ENCODE peak calls at places on chromosomes 11 and 22, in four cellular contexts. P is suprapubic skin, F is GM12865, O is GM23338. J is an unnamed sample.

GRCh38 chr11:13249992-13250391 is 27.6 kb upstream of the BMAL1 start:
- DNase-seq in P (no peak), F (peak; percentile 16), O (peak; percentile 45), J (peak; percentile 20)

GRCh38 chr11:110071197-110071596 is 22.0 kb upstream of the ZC3H12C start:
- DNase-seq in P (no peak), F (no peak), O (no peak), J (no peak)

GRCh38 chr11:122711831-122712378 is 56.4 kb downstream of the UBASH3B start:
- DNase-seq in P (no peak), F (no peak), O (no peak), J (peak; percentile 57)

GRCh38 chr11:34234086-34234740 is 123.6 kb downstream of the ABTB2 start:
- DNase-seq in P (no peak), F (peak; percentile 92), O (peak; percentile 87), J (peak; percentile 75)

GRCh38 chr11:34948721-34949120 is 32.3 kb downstream of the PDHX start:
- DNase-seq in P (no peak), F (no peak), O (no peak), J (peak; percentile 53)

GRCh38 chr11:28107331-28107725 is 628 bp downstream of the KIF18A start:
- DNase-seq in P (no peak), F (peak; percentile 44), O (peak; percentile 23), J (no peak)

GRCh38 chr11:63840356-63841060 is 1.6 kb downstream of the MARK2 start:
- DNase-seq in P (no peak), F (peak; percentile 46), O (no peak), J (no peak)

GRCh38 chr11:38411149-38411548 is 1813.1 kb upstream of the RAG2 start:
- DNase-seq in P (no peak), F (no peak), O (peak; percentile 8), J (no peak)

GRCh38 chr11:86719781-86720463 is 47.5 kb upstream of the ME3 start:
- DNase-seq in P (no peak), F (no peak), O (no peak), J (peak; percentile 85)

GRCh38 chr11:59174664-59175033 is 2.7 kb downstream of the DTX4 start:
- DNase-seq in P (no peak), F (peak; percentile 35), O (no peak), J (peak; percentile 14)

GRCh38 chr11:12862761-12863469 is 146.2 kb upstream of the RASSF10 start:
- DNase-seq in P (no peak), F (no peak), O (peak; percentile 92), J (peak; percentile 91)

GRCh38 chr11:34358258-34358665 is 452 bp upstream of the ABTB2 start:
- DNase-seq in P (no peak), F (no peak), O (peak; percentile 75), J (peak; percentile 70)

GRCh38 chr11:35099278-35100018 is 39.5 kb upstream of the CD44 start:
- DNase-seq in P (no peak), F (no peak), O (no peak), J (peak; percentile 80)

GRCh38 chr11:35610636-35611035 is 7.6 kb upstream of the FJX1 start:
- DNase-seq in P (no peak), F (no peak), O (no peak), J (no peak)

GRCh38 chr22:38030311-38031133 is 26.7 kb upstream of the PICK1 start:
- DNase-seq in P (no peak), F (no peak), O (peak; percentile 41), J (no peak)

GRCh38 chr11:65870706-65871681 is 1.6 kb downstream of the EFEMP2 start:
- DNase-seq in P (no peak), F (no peak), O (no peak), J (no peak)

GRCh38 chr11:104106136-104106754 is 57.7 kb downstream of the PDGFD start:
- DNase-seq in P (no peak), F (no peak), O (no peak), J (peak; percentile 21)

GRCh38 chr11:2380396-2380795 is 3.3 kb downstream of the CD81 start:
- DNase-seq in P (no peak), F (no peak), O (no peak), J (no peak)

GRCh38 chr11:2379471-2380174 is 2.5 kb downstream of the CD81 start:
- DNase-seq in P (no peak), F (no peak), O (no peak), J (no peak)

GRCh38 chr11:2381494-2382128 is 4.5 kb downstream of the CD81 start:
- DNase-seq in P (no peak), F (no peak), O (no peak), J (no peak)

GRCh38 chr11:2382129-2382517 is 5.0 kb downstream of the CD81 start:
- DNase-seq in P (no peak), F (no peak), O (no peak), J (no peak)

GRCh38 chr11:2380807-2381350 is 3.8 kb downstream of the CD81 start:
- DNase-seq in P (peak; percentile 87), F (peak; percentile 86), O (no peak), J (peak; percentile 63)
- H3K4me3 ChIP-seq in P (peak overlapping the region; percentile 99), F (peak overlapping the region; percentile 95), O (no peak overlapping the region), J (peak overlapping the region; percentile 12)

GRCh38 chr11:80846979-80847378 is 1406.1 kb upstream of the TENM4 start:
- DNase-seq in P (no peak), F (peak; percentile 78), O (no peak), J (peak; percentile 10)

GRCh38 chr11:80846442-80846841 is 1405.6 kb upstream of the TENM4 start:
- DNase-seq in P (no peak), F (no peak), O (no peak), J (no peak)

GRCh38 chr11:80841716-80842115 is 1400.9 kb upstream of the TENM4 start:
- DNase-seq in P (no peak), F (no peak), O (no peak), J (peak; percentile 66)

GRCh38 chr11:80843266-80843974 is 1402.6 kb upstream of the TENM4 start:
- DNase-seq in P (no peak), F (peak; percentile 36), O (no peak), J (no peak)

DNA sequence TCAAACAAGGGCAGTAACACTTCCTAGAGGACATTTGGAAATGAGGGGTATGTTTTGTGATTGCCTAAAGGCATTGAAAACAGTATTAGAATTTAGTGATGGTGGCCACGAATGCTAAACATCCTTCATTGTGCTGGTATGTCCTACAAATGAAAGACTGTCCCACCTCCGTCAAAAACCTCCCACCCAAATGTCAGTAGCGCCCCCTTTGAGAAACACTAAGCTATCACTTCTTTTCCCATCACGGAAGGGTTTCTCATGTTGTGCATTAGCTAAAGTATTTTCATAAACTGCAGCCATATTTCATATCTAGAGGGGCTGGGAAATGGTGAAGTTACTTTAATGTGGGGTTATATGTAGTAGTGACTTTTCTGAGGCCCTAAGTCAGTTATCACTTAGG is 1403.3 kb upstream of the TENM4 start:
- DNase-seq in P (no peak), F (no peak), O (peak; percentile 60), J (no peak)
- TF ChIP-seq CTCF in P (no peak), F (no peak), O (peak; percentile 76), J (no peak)

GRCh38 chr22:48649466-48649865 is 1178.2 kb downstream of the BRD1 start:
- DNase-seq in P (no peak), F (no peak), O (no peak), J (no peak)
- H3K4me3 ChIP-seq in P (no peak overlapping the region), F (no peak overlapping the region), O (no peak overlapping the region), J (no peak overlapping the region)

DNA sequence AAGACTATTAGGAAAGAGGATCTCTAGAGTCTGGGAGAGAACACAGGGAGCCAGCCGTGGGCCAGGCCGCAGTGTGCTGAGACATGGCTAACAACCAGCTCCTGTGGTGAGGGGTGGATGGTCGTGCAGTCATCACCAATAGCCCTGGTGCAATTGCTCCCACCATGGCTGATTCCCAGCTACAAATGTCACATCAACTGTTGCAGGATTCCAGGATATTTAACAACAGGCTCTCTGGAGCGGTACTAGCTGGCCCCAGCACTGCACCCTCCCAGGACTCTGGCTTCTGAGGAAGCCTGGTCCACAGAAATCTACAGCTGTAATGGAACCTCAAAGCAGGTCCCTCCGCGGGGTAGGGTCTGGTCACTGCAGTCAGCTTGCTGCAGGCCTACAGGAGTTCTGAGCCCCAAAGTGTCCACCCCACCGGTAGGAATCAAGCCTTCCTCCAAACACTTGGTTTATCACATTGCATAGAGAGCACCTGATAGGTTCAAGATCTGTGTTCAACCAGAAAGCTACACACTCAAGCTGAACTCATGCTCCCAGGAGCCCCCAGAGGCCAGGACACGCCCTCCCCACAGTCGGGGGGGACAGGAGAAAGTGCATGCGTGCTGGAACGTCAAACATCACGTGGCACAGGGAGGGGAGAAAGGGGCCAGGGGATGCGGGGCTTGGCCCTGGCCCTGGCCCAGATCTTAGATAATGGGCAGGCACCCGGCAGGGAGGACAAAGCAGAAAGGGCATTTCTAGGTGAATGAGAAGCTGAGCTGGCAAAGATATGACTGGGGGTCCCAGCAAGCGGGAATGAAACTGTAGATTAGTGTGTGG is 609.0 kb downstream of the TBC1D22A start:
- DNase-seq in P (no peak), F (no peak), O (no peak), J (no peak)
- TF ChIP-seq CTCF in P (no peak), F (no peak), O (no peak), J (no peak)

GRCh38 chr11:79028214-79028613 is 412.6 kb downstream of the TENM4 start:
- DNase-seq in P (no peak), F (no peak), O (no peak), J (no peak)

GRCh38 chr11:79021601-79022000 is 419.2 kb downstream of the TENM4 start:
- DNase-seq in P (no peak), F (no peak), O (no peak), J (no peak)

GRCh38 chr11:79026803-79027445 is 413.9 kb downstream of the TENM4 start:
- DNase-seq in P (no peak), F (peak; percentile 30), O (no peak), J (no peak)

GRCh38 chr11:79025622-79026021 is 415.2 kb downstream of the TENM4 start:
- DNase-seq in P (no peak), F (no peak), O (peak; percentile 53), J (no peak)

GRCh38 chr11:79025097-79025496 is 415.7 kb downstream of the TENM4 start:
- DNase-seq in P (no peak), F (no peak), O (no peak), J (no peak)
- H3K4me3 ChIP-seq in P (no peak overlapping the region), F (no peak overlapping the region), O (no peak overlapping the region), J (no peak overlapping the region)

DNA sequence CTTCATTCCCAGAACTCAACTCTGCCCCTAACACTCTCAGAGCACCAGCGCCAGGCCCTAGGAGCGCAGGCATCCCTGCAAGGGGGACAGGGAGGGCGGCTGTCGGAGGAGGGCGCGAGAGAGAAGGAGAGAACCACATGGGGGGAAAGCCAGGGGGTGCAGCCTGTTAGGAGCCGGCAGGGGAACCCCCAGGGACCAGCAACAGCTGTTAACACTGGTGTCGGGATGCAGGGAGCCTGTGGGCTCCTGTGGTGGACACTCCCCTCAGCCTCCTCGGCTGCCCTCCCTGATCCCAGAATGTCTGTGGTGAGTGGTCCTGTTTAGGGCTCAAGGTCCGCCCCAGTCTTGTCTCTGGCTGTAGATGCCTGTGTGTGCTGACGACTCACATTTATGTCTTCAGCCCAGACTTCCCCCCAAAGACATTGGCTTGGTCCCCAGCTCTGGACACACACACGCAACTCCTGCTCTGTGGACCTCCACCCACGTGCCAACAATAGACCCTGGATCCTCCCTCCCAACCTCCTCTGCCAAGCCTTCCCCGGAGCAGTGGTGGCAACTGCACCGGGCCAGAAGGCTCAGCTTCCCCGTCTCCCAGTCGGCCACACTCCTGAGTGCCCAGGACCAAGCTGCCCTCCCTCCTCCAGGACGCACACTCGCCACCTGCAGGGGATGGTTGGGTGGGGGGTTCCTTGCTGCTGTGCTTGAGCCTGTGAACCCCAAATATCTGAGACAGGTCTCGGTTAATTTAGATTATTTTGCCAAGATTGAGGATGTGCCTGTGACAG is 817 bp upstream of the IFITM5 start:
- DNase-seq in P (no peak), F (no peak), O (peak; percentile 87), J (no peak)
- TF ChIP-seq CTCF in P (no peak), F (no peak), O (peak; percentile 78), J (peak; percentile 20)

J was measured in fibroblast of pulmonary artery.